ENCODE peak calls at places on chromosomes 16 and 17, in five cellular contexts. H is tibial artery, W is neural progenitor cell, A is H7, U is mammary epithelial cell. G is an unnamed sample. For H3K36me3, the result is how much of the 10 kb centered on the place peaks cover.

GRCh38 chr17:77445030-77445907 is 304.5 kb downstream of the SEC14L1 start:
- DNase-seq in H (peak), W (no peak), A (no peak), U (no peak), G (no peak)

GRCh38 chr17:39740357-39741111 is 2.8 kb downstream of the GRB7 start:
- DNase-seq in H (no peak), W (no peak), A (peak), U (peak), G (peak)

GRCh38 chr16:17083628-17084027 is 387.1 kb downstream of the XYLT1 start:
- DNase-seq in H (no peak), W (peak), A (peak), U (no peak), G (peak)

GRCh38 chr16:19410435-19411153 is 7.1 kb upstream of the TMC5 start:
- DNase-seq in H (peak), W (peak), A (peak), U (no peak), G (peak)

GRCh38 chr16:63613701-63614100 is 1508.2 kb downstream of the CDH11 start:
- DNase-seq in H (no peak), W (no peak), A (no peak), U (peak), G (no peak)

GRCh38 chr17:12528036-12528435 is 137.7 kb upstream of the MYOCD start:
- DNase-seq in H (no peak), W (no peak), A (no peak), U (no peak), G (no peak)

GRCh38 chr16:83271123-83271522 is 536.7 kb upstream of the HSBP1 start:
- DNase-seq in H (no peak), W (no peak), A (no peak), U (no peak), G (no peak)

GRCh38 chr16:9844361-9844760 is 337.9 kb downstream of the GRIN2A start:
- DNase-seq in H (no peak), W (no peak), A (no peak), U (no peak), G (no peak)

GRCh38 chr16:47375423-47375822 is 85.4 kb downstream of the ITFG1 start:
- DNase-seq in H (no peak), W (no peak), A (no peak), U (no peak), G (no peak)

GRCh38 chr17:51372345-51373004 is 112.1 kb downstream of the UTP18 start:
- DNase-seq in H (peak), W (peak), A (peak), U (peak), G (peak)

GRCh38 chr17:66580178-66580577 is 254.7 kb upstream of the CACNG5 start:
- DNase-seq in H (peak), W (peak), A (peak), U (no peak), G (peak)

GRCh38 chr17:31736855-31737625 is 122.0 kb downstream of the COPRS start:
- DNase-seq in H (no peak), W (no peak), A (no peak), U (no peak), G (no peak)

DNA sequence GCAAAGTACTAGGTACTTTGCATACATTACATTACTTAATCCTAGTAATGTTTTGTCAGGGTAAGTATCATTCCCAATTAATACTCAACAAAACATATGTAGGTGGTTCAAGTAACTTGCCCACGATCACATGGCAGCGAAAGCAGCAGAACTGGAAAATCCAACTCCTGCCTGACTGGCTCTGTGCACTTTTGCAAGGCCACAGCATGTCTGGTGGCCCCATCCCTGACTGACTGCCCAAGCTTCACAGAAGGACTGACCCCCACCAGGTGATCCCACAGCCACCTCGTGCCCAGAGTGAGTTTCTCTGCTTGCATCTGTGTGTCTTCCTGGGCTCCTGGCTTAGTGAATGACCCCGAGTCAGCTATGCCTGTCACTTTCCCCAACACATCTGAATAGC is 11.4 kb downstream of the CNP start:
- DNase-seq in H (no peak), W (no peak), A (no peak), U (no peak), G (no peak)
- H3K36me3 ChIP-seq in H (half or more), W (under half), A (under half), U (under half), G (half or more)

GRCh38 chr17:57970706-57971105 is 15.5 kb upstream of the CUEDC1 start:
- DNase-seq in H (no peak), W (no peak), A (no peak), U (peak), G (no peak)

GRCh38 chr17:57965521-57966160 is 10.4 kb upstream of the CUEDC1 start:
- DNase-seq in H (no peak), W (no peak), A (peak), U (no peak), G (no peak)

GRCh38 chr17:57966246-57966645 is 11.0 kb upstream of the CUEDC1 start:
- DNase-seq in H (no peak), W (no peak), A (no peak), U (no peak), G (no peak)

GRCh38 chr17:57966875-57967274 is 11.7 kb upstream of the CUEDC1 start:
- DNase-seq in H (no peak), W (no peak), A (no peak), U (no peak), G (no peak)

GRCh38 chr17:57968456-57968855 is 13.2 kb upstream of the CUEDC1 start:
- DNase-seq in H (no peak), W (no peak), A (no peak), U (no peak), G (no peak)
- H3K36me3 ChIP-seq in H (under half), W (under half), A (under half), U (under half), G (under half)

DNA sequence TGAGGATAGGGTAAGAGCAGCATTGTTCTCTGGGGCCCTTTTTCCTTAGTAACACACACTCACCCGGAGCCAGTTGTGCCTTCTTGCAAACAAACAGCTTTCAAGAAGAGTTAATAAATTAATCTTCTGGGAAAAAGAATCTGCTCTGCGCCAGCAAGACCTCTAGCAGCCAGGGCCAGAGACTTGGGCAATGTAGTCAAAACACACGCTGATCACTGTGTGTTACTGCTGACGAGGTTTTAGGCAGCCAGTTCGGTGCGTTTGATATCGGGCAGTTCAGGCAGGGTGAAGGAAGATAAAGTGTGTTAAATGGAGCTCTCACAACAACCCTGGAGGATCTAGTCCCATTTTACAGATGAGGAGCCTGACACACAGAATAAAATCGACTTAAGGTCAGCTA is 49.0 kb downstream of the MSI2 start:
- DNase-seq in H (no peak), W (no peak), A (no peak), U (no peak), G (no peak)
- H3K36me3 ChIP-seq in H (under half), W (under half), A (under half), U (under half), G (under half)

GRCh38 chr16:13931845-13932244 is 11.9 kb downstream of the ERCC4 start:
- DNase-seq in H (no peak), W (no peak), A (no peak), U (no peak), G (no peak)
- H3K36me3 ChIP-seq in H (under half), W (under half), A (under half), U (under half), G (under half)

GRCh38 chr17:49247949-49248348 is 17.4 kb upstream of the PHOSPHO1 start:
- DNase-seq in H (no peak), W (no peak), A (no peak), U (no peak), G (no peak)
- H3K36me3 ChIP-seq in H (under half), W (under half), A (under half), U (under half), G (under half)

DNA sequence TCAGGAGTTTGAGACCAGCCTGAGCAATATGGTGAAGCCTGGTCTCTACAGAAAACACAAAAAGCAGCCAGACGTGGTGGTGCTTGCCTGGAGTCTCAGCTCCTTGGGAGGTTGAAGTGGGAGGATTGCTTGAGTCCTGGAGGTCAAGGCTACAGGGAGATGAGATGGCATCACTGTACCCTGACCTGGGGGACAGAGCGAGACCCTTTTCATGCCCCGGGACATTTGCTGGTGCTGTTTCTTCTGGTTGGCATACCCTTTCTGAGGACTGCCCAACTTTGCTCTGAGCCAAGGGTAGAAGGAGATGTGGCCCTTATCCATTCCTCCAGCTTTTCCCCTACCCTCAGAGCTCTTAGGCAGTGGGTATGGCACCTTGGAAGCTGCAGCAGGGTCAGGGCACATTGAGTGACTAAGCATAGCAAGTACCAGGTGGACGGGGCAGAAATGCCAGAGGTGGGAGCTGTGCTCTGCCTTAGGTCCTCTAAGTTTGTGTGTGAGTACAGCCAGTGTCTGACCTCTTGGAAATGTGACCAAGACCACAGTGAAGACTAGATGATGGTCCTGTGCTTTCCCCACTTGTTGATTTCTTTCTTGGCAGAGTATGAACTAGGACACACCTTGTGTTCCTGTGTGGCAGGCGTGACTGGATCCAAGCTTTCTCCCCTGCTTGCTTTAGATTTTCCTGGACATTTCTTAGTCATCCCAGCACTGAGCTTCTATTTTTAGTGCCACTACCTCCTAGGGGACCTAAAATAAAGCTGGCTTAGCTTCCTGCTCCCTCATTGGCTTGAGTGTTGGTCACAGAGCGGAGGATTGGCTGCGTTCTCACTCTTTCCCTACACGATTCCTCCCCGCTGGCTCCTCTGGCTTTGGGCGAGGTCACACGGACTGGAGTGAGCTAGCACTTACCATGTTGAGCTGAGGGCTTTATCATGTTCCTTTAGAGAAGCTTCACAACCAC is 9.9 kb upstream of the EDC4 start:
- DNase-seq in H (peak), W (no peak), A (no peak), U (no peak), G (no peak)
- H3K36me3 ChIP-seq in H (under half), W (under half), A (under half), U (under half), G (under half)

GRCh38 chr17:81591971-81592370 is 39.8 kb upstream of the FAAP100 start:
- DNase-seq in H (no peak), W (no peak), A (no peak), U (no peak), G (no peak)

GRCh38 chr17:81593105-81593871 is 41.1 kb upstream of the FAAP100 start:
- DNase-seq in H (no peak), W (no peak), A (no peak), U (no peak), G (no peak)

GRCh38 chr17:81589612-81590011 is 37.5 kb upstream of the FAAP100 start:
- DNase-seq in H (no peak), W (no peak), A (no peak), U (no peak), G (no peak)

GRCh38 chr17:81586096-81586495 is 33.9 kb upstream of the FAAP100 start:
- DNase-seq in H (no peak), W (no peak), A (no peak), U (no peak), G (peak)

GRCh38 chr17:81590121-81590520 is 38.0 kb upstream of the FAAP100 start:
- DNase-seq in H (no peak), W (no peak), A (no peak), U (no peak), G (no peak)
- H3K36me3 ChIP-seq in H (half or more), W (under half), A (under half), U (under half), G (under half)

GRCh38 chr17:2183346-2183745 is 120.2 kb downstream of the SMG6 start:
- DNase-seq in H (no peak), W (no peak), A (no peak), U (no peak), G (no peak)
- H3K36me3 ChIP-seq in H (under half), W (under half), A (under half), U (under half), G (under half)

GRCh38 chr16:2449118-2449517 is 10.8 kb upstream of the TEDC2 start:
- DNase-seq in H (no peak), W (no peak), A (no peak), U (no peak), G (no peak)
- H3K36me3 ChIP-seq in H (under half), W (under half), A (half or more), U (under half), G (under half)

DNA sequence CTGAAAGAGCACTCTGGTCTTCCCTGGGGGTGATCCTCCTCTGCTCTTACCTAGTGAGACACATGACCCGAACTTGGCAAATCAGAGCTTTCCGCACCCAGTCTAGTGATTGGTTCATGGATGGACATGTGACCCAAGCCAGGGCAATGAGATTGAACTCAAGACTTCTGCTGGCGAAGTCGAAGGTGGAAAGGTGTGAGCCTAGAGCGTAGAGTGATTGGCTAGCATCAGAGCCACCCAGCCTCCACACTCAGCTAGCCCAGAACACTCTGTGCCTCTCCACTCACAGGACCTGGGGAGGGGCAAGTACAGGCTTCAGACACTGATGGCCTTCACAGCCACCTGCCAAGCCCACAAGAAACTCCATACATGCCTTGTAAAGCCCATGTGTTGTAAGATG is 17.6 kb downstream of the ATPAF2 start:
- DNase-seq in H (no peak), W (no peak), A (no peak), U (no peak), G (no peak)
- H3K36me3 ChIP-seq in H (under half), W (under half), A (under half), U (under half), G (under half)